ENCODE peak calls at places on chromosomes 5 and 9, in nine cellular contexts. One of them, this sample, is unnamed.

GRCh38 chr5:57845025-57845424 is 362.4 kb upstream of the ACTBL2 start:
- DNase-seq in psoas muscle: no peak
- DNase-seq in GM04504: no peak
- DNase-seq in fibroblast of mammary gland: no peak
- DNase-seq in GM20000: no peak
- DNase-seq in GM23338: no peak
- DNase-seq in activated CD8-positive, alpha-beta memory T cell treated with anti-CD3 and anti-CD28 coated beads, Interleukin-2, amount 50 U/mL, for 4 hours: no peak
- DNase-seq in T-helper 1 cell: no peak
- DNase-seq in NCI-H82: no peak
- DNase-seq in this sample: no peak

GRCh38 chr9:121675969-121676822 is 24.8 kb downstream of the DAB2IP start:
- DNase-seq in psoas muscle: peak; percentile 64
- DNase-seq in T-helper 1 cell: no peak
- DNase-seq in NCI-H82: no peak
- DNase-seq in GM23338: no peak
- DNase-seq in GM20000: no peak
- DNase-seq in activated CD8-positive, alpha-beta memory T cell treated with anti-CD3 and anti-CD28 coated beads, Interleukin-2, amount 50 U/mL, for 4 hours: no peak
- DNase-seq in GM04504: no peak
- DNase-seq in fibroblast of mammary gland: no peak
- DNase-seq in this sample: no peak

GRCh38 chr5:153965102-153965645 is 73.5 kb downstream of the FAM114A2 start:
- DNase-seq in NCI-H82: peak; percentile 74
- DNase-seq in T-helper 1 cell: peak; percentile 23
- DNase-seq in psoas muscle: no peak
- DNase-seq in activated CD8-positive, alpha-beta memory T cell treated with anti-CD3 and anti-CD28 coated beads, Interleukin-2, amount 50 U/mL, for 4 hours: no peak
- DNase-seq in GM04504: peak; percentile 43
- DNase-seq in fibroblast of mammary gland: peak; percentile 60
- DNase-seq in GM23338: peak; percentile 84
- DNase-seq in GM20000: peak; percentile 78
- DNase-seq in this sample: peak; percentile 48

GRCh38 chr9:92724528-92725265 is 39.9 kb downstream of the BICD2 start:
- DNase-seq in T-helper 1 cell: no peak
- DNase-seq in fibroblast of mammary gland: no peak
- DNase-seq in NCI-H82: no peak
- DNase-seq in activated CD8-positive, alpha-beta memory T cell treated with anti-CD3 and anti-CD28 coated beads, Interleukin-2, amount 50 U/mL, for 4 hours: no peak
- DNase-seq in GM04504: no peak
- DNase-seq in GM23338: no peak
- DNase-seq in GM20000: no peak
- DNase-seq in psoas muscle: no peak
- DNase-seq in this sample: no peak

GRCh38 chr5:65674749-65675148 is 47.2 kb downstream of the SGTB start:
- DNase-seq in GM20000: no peak
- DNase-seq in fibroblast of mammary gland: peak; percentile 30
- DNase-seq in psoas muscle: no peak
- DNase-seq in activated CD8-positive, alpha-beta memory T cell treated with anti-CD3 and anti-CD28 coated beads, Interleukin-2, amount 50 U/mL, for 4 hours: no peak
- DNase-seq in GM04504: no peak
- DNase-seq in GM23338: no peak
- DNase-seq in T-helper 1 cell: no peak
- DNase-seq in NCI-H82: no peak
- DNase-seq in this sample: no peak

GRCh38 chr5:59020611-59021285 is 437.9 kb downstream of the RAB3C start:
- DNase-seq in GM23338: peak; percentile 35
- DNase-seq in GM04504: no peak
- DNase-seq in activated CD8-positive, alpha-beta memory T cell treated with anti-CD3 and anti-CD28 coated beads, Interleukin-2, amount 50 U/mL, for 4 hours: no peak
- DNase-seq in fibroblast of mammary gland: no peak
- DNase-seq in psoas muscle: no peak
- DNase-seq in NCI-H82: no peak
- DNase-seq in GM20000: no peak
- DNase-seq in T-helper 1 cell: peak; percentile 20
- DNase-seq in this sample: no peak

GRCh38 chr9:3708751-3709150 is 182.9 kb upstream of the RFX3 start:
- DNase-seq in GM04504: no peak
- DNase-seq in T-helper 1 cell: no peak
- DNase-seq in activated CD8-positive, alpha-beta memory T cell treated with anti-CD3 and anti-CD28 coated beads, Interleukin-2, amount 50 U/mL, for 4 hours: no peak
- DNase-seq in fibroblast of mammary gland: peak; percentile 43
- DNase-seq in GM23338: no peak
- DNase-seq in NCI-H82: no peak
- DNase-seq in GM20000: no peak
- DNase-seq in psoas muscle: no peak
- DNase-seq in this sample: no peak

GRCh38 chr9:114213566-114213965 is 58.2 kb downstream of the COL27A1 start:
- DNase-seq in GM23338: no peak
- DNase-seq in psoas muscle: peak; percentile 1
- DNase-seq in fibroblast of mammary gland: no peak
- DNase-seq in GM04504: no peak
- DNase-seq in GM20000: no peak
- DNase-seq in NCI-H82: no peak
- DNase-seq in T-helper 1 cell: no peak
- DNase-seq in activated CD8-positive, alpha-beta memory T cell treated with anti-CD3 and anti-CD28 coated beads, Interleukin-2, amount 50 U/mL, for 4 hours: no peak
- DNase-seq in this sample: no peak

GRCh38 chr9:130630506-130631330 is 33.7 kb upstream of the PRDM12 start:
- DNase-seq in GM23338: no peak
- DNase-seq in T-helper 1 cell: no peak
- DNase-seq in GM04504: no peak
- DNase-seq in NCI-H82: no peak
- DNase-seq in GM20000: no peak
- DNase-seq in psoas muscle: no peak
- DNase-seq in fibroblast of mammary gland: no peak
- DNase-seq in activated CD8-positive, alpha-beta memory T cell treated with anti-CD3 and anti-CD28 coated beads, Interleukin-2, amount 50 U/mL, for 4 hours: no peak
- DNase-seq in this sample: no peak

This sample was measured in HFF-Myc.